ENCODE peak calls at places on chromosome 4, in nine cellular contexts. M, W, C, N, K, Q, R, I and J are unnamed samples.

GRCh38 chr4:180101348-180102083 is 2141.7 kb upstream of the TENM3 start:
- DNase-seq in C (no peak), I (no peak), M (no peak), N (no peak), R (no peak), K (no peak), W (no peak), Q (no peak), J (no peak)

GRCh38 chr4:8281519-8282133 is 12.1 kb downstream of the HTRA3 start:
- DNase-seq in Q (peak; percentile 13), M (no peak), W (no peak), C (peak; percentile 53), K (no peak), I (no peak), R (no peak), N (peak; percentile 66), J (peak; percentile 97)

GRCh38 chr4:84740071-84740470 is 157.1 kb downstream of the CDS1 start:
- DNase-seq in I (no peak), C (no peak), R (no peak), Q (no peak), K (no peak), M (no peak), W (no peak), N (no peak), J (no peak)

GRCh38 chr4:138034871-138035270 is 207.3 kb downstream of the SLC7A11 start:
- DNase-seq in Q (peak; percentile 71), C (no peak), I (peak; percentile 2), R (no peak), W (no peak), K (no peak), N (no peak), M (no peak), J (no peak)

GRCh38 chr4:168503652-168504362 is 7.0 kb downstream of the PALLD start:
- DNase-seq in K (peak; percentile 79), Q (no peak), M (no peak), C (no peak), I (peak; percentile 89), R (no peak), W (no peak), N (no peak), J (no peak)

GRCh38 chr4:48339642-48340041 is 1.7 kb upstream of the SLAIN2 start:
- DNase-seq in K (no peak), I (no peak), R (no peak), Q (no peak), W (no peak), N (no peak), M (no peak), C (no peak), J (no peak)

GRCh38 chr4:142656178-142656577 is 189.9 kb downstream of the INPP4B start:
- DNase-seq in K (no peak), Q (no peak), C (no peak), R (peak; percentile 24), M (no peak), W (peak; percentile 19), N (no peak), I (no peak), J (no peak)

GRCh38 chr4:73275318-73275654 is 16.7 kb upstream of the ANKRD17 start:
- DNase-seq in M (no peak), I (no peak), C (no peak), W (no peak), Q (no peak), R (no peak), N (no peak), K (no peak), J (no peak)

GRCh38 chr4:143482753-143483362 is 30.6 kb upstream of the SMARCA5 start:
- DNase-seq in Q (peak; percentile 27), I (peak; percentile 12), W (peak; percentile 5), M (peak; percentile 20), N (no peak), K (no peak), C (peak; percentile 8), R (peak; percentile 17), J (peak; percentile 51)

GRCh38 chr4:165364452-165365080 is 14.2 kb upstream of the CPE start:
- DNase-seq in K (no peak), M (no peak), R (no peak), N (no peak), I (no peak), C (no peak), W (no peak), Q (no peak), J (no peak)

GRCh38 chr4:25696409-25696808 is 40.8 kb downstream of the SLC34A2 start:
- DNase-seq in K (no peak), Q (no peak), R (no peak), N (no peak), I (no peak), W (no peak), M (no peak), C (no peak), J (no peak)

GRCh38 chr4:58767598-58767997 is 1657.4 kb upstream of the IGFBP7 start:
- DNase-seq in R (no peak), N (no peak), Q (no peak), W (no peak), I (no peak), K (no peak), M (no peak), C (no peak), J (no peak)

GRCh38 chr4:139154952-139155557 is 22.0 kb downstream of the ELF2 start:
- DNase-seq in N (no peak), W (no peak), K (no peak), R (no peak), I (no peak), Q (no peak), C (no peak), M (no peak), J (no peak)

GRCh38 chr4:157221895-157222763 is 1.6 kb downstream of the GRIA2 start:
- DNase-seq in I (no peak), R (peak; percentile 62), N (no peak), K (no peak), W (no peak), Q (no peak), M (peak; percentile 57), C (no peak), J (no peak)

GRCh38 chr4:145099653-145100052 is 1.5 kb downstream of the ABCE1 start:
- DNase-seq in Q (no peak), C (no peak), I (peak; percentile 31), M (no peak), W (no peak), N (no peak), K (no peak), R (no peak), J (no peak)

GRCh38 chr4:6472008-6472386 is 417 bp downstream of the PPP2R2C start:
- DNase-seq in M (no peak), N (no peak), W (no peak), Q (no peak), K (no peak), R (no peak), C (no peak), I (no peak), J (no peak)

GRCh38 chr4:25756503-25756902 is 100.9 kb downstream of the SLC34A2 start:
- DNase-seq in Q (no peak), K (no peak), M (no peak), I (no peak), C (no peak), W (no peak), N (no peak), R (peak; percentile 12), J (no peak)

GRCh38 chr4:151472711-151473110 is 63.7 kb downstream of the FHIP1A start:
- DNase-seq in N (no peak), W (no peak), K (no peak), M (no peak), C (no peak), R (no peak), I (no peak), Q (no peak), J (no peak)

GRCh38 chr4:61200195-61200990 is at the start of gene ADGRL3:
- DNase-seq in W (no peak), K (no peak), I (no peak), R (peak; percentile 83), Q (no peak), M (peak; percentile 77), C (peak; percentile 41), N (peak; percentile 47), J (no peak)

GRCh38 chr4:168221298-168221697 is 97.3 kb downstream of the DDX60 start:
- DNase-seq in K (no peak), I (no peak), C (no peak), Q (peak; percentile 56), N (no peak), W (no peak), R (no peak), M (no peak), J (peak; percentile 55)

GRCh38 chr4:161799687-161800086 is 364.1 kb downstream of the FSTL5 start:
- DNase-seq in C (no peak), N (no peak), K (no peak), Q (no peak), W (no peak), I (no peak), R (no peak), M (no peak), J (no peak)

GRCh38 chr4:139711461-139711860 is 45.8 kb downstream of the MGST2 start:
- DNase-seq in W (no peak), K (no peak), C (no peak), N (no peak), R (no peak), I (no peak), Q (peak; percentile 71), M (no peak), J (no peak)

GRCh38 chr4:150720973-150721518 is 139.1 kb downstream of the MAB21L2 start:
- DNase-seq in N (no peak), M (no peak), R (no peak), W (no peak), I (no peak), C (no peak), K (no peak), Q (no peak), J (no peak)

GRCh38 chr4:71029504-71029903 is 36.1 kb downstream of the DCK start:
- DNase-seq in K (no peak), W (no peak), N (no peak), Q (no peak), R (no peak), C (no peak), I (no peak), M (peak; percentile 10), J (no peak)

GRCh38 chr4:10013722-10014121 is 7.6 kb downstream of the SLC2A9 start:
- DNase-seq in M (peak; percentile 76), C (peak; percentile 7), K (no peak), Q (no peak), W (peak; percentile 55), I (peak; percentile 46), R (no peak), N (no peak), J (no peak)

GRCh38 chr4:187478292-187479205 is 517.0 kb upstream of the ZFP42 start:
- DNase-seq in Q (peak; percentile 74), K (no peak), M (no peak), I (no peak), R (no peak), N (no peak), W (no peak), C (no peak), J (peak; percentile 94)

GRCh38 chr4:41590591-41590990 is 52.6 kb downstream of the LIMCH1 start:
- DNase-seq in K (no peak), R (no peak), Q (no peak), M (peak; percentile 28), W (no peak), I (no peak), C (peak; percentile 16), N (peak; percentile 50), J (no peak)

GRCh38 chr4:86961605-86962295 is 26.9 kb downstream of the AFF1 start:
- DNase-seq in C (no peak), Q (no peak), M (no peak), N (no peak), I (peak; percentile 82), W (peak; percentile 92), R (no peak), K (peak; percentile 81), J (peak; percentile 33)

GRCh38 chr4:40058121-40058520 is 1.5 kb downstream of the N4BP2 start:
- DNase-seq in W (no peak), M (no peak), I (no peak), R (no peak), N (no peak), C (no peak), Q (no peak), K (no peak), J (no peak)

GRCh38 chr4:8136972-8137710 is 21.5 kb downstream of the ABLIM2 start:
- DNase-seq in M (no peak), N (no peak), Q (no peak), I (no peak), K (no peak), C (no peak), W (no peak), R (no peak), J (no peak)

GRCh38 chr4:166734797-166735196 is 499.5 kb downstream of the SPOCK3 start:
- DNase-seq in M (no peak), I (no peak), N (no peak), Q (no peak), K (no peak), W (no peak), C (no peak), R (no peak), J (no peak)